ENCODE peak calls at places on chromosome 20, in seven cellular contexts. I, R, X, T, C, Y and M are unnamed samples.
A peak's percentile ranks its signal among the peaks of the same experiment; 100 is the strongest.

GRCh38 chr20:32483351-32484220 is 101.5 kb downstream of the NOL4L start:
- DNase-seq in I (peak; percentile 63), R (peak; percentile 65), X (peak; percentile 3), C (peak; percentile 85), Y (peak; percentile 96), T (peak; percentile 93), M (peak; percentile 96)

GRCh38 chr20:59214083-59214482 is 50.5 kb downstream of the ZNF831 start:
- DNase-seq in X (no peak), T (no peak), C (no peak), Y (no peak), R (no peak), I (no peak), M (no peak)

GRCh38 chr20:38222231-38222922 is 38.2 kb downstream of the KIAA1755 start:
- DNase-seq in X (peak; percentile 36), I (peak; percentile 54), Y (peak; percentile 89), R (peak; percentile 83), C (peak; percentile 69), T (peak; percentile 83), M (peak; percentile 79)

GRCh38 chr20:7379621-7380220 is 560.5 kb downstream of the HAO1 start:
- DNase-seq in R (peak; percentile 69), Y (no peak), I (no peak), X (no peak), C (peak; percentile 42), T (no peak), M (no peak)

GRCh38 chr20:31517373-31517772 is 3.1 kb downstream of the HM13 start:
- DNase-seq in Y (peak; percentile 89), X (peak; percentile 41), C (peak; percentile 89), R (peak; percentile 73), T (peak; percentile 49), I (no peak), M (peak; percentile 71)

GRCh38 chr20:52761867-52762266 is 210.3 kb upstream of the TSHZ2 start:
- DNase-seq in C (peak; percentile 18), X (no peak), R (no peak), Y (no peak), I (no peak), T (no peak), M (peak; percentile 13)

GRCh38 chr20:57507477-57507876 is 17.5 kb downstream of the CTCFL start:
- DNase-seq in C (peak; percentile 44), I (no peak), T (no peak), X (no peak), R (peak; percentile 74), Y (no peak), M (no peak)

GRCh38 chr20:3651204-3651970 is 11.8 kb downstream of the GFRA4 start:
- DNase-seq in C (no peak), Y (no peak), X (no peak), I (peak; percentile 14), T (no peak), R (no peak), M (no peak)

GRCh38 chr20:53194891-53195290 is 222.7 kb downstream of the TSHZ2 start:
- DNase-seq in T (no peak), X (no peak), Y (no peak), R (no peak), C (no peak), I (no peak), M (no peak)

GRCh38 chr20:25280051-25280573 is 32.2 kb downstream of the PYGB start:
- DNase-seq in C (no peak), I (no peak), R (no peak), T (no peak), X (no peak), Y (no peak), M (no peak)

GRCh38 chr20:18588554-18589043 is 745 bp downstream of the DTD1 start:
- DNase-seq in C (no peak), Y (peak; percentile 50), T (peak; percentile 58), X (no peak), R (no peak), I (no peak), M (no peak)

GRCh38 chr20:41627001-41627400 is 8.8 kb upstream of the CHD6 start:
- DNase-seq in T (no peak), R (no peak), I (no peak), C (no peak), Y (no peak), X (no peak), M (no peak)

GRCh38 chr20:52972965-52973819 is 1.0 kb downstream of the TSHZ2 start:
- DNase-seq in R (no peak), T (peak; percentile 60), Y (peak; percentile 73), I (peak; percentile 20), C (peak; percentile 56), X (no peak), M (peak; percentile 40)

GRCh38 chr20:47222728-47223127 is 133.8 kb downstream of the ZMYND8 start:
- DNase-seq in Y (no peak), T (no peak), X (no peak), R (no peak), C (no peak), I (no peak), M (no peak)

DNA sequence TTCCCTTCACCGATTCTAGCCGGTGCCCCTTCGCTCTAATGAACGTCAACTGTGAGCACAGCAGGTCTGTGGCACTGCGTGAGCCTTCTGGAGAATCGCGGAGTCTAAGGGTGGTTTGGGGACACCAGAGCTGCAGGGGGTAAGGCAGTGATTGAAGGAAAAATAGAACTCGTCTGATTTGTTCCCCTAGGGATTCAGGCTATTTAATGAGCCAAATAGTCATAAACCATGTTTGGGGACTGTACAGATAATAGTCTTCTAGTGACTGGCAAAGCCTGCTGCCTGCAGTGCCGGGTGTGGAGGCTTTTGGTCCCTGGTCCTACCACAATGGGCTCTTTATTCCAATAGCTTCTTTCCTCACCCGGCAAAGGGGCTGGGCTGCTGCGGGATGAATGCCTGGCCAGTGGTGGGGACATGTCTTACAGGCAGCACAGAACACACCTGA is 11.1 kb upstream of the NTSR1 start:
- DNase-seq in T (no peak), Y (no peak), X (no peak), C (no peak), R (no peak), I (no peak), M (no peak)
- TF ChIP-seq EZH2 in T (no peak), Y (no peak), X (no peak), C (no peak), R (no peak), I (no peak), M (no peak)

GRCh38 chr20:45547206-45547770 is at the start of gene EPPIN:
- DNase-seq in R (no peak), I (no peak), T (no peak), C (no peak), X (no peak), Y (no peak), M (no peak)

GRCh38 chr20:45548410-45548809 is 1.2 kb upstream of the EPPIN start:
- DNase-seq in Y (no peak), I (no peak), X (no peak), R (no peak), C (no peak), T (no peak), M (no peak)

GRCh38 chr20:45550765-45551164 is 3.6 kb upstream of the EPPIN start:
- DNase-seq in Y (no peak), T (no peak), C (no peak), I (no peak), X (no peak), R (no peak), M (no peak)

GRCh38 chr20:45545351-45545750 is 1.9 kb downstream of the EPPIN start:
- DNase-seq in C (no peak), I (no peak), T (no peak), Y (no peak), R (no peak), X (no peak), M (no peak)

DNA sequence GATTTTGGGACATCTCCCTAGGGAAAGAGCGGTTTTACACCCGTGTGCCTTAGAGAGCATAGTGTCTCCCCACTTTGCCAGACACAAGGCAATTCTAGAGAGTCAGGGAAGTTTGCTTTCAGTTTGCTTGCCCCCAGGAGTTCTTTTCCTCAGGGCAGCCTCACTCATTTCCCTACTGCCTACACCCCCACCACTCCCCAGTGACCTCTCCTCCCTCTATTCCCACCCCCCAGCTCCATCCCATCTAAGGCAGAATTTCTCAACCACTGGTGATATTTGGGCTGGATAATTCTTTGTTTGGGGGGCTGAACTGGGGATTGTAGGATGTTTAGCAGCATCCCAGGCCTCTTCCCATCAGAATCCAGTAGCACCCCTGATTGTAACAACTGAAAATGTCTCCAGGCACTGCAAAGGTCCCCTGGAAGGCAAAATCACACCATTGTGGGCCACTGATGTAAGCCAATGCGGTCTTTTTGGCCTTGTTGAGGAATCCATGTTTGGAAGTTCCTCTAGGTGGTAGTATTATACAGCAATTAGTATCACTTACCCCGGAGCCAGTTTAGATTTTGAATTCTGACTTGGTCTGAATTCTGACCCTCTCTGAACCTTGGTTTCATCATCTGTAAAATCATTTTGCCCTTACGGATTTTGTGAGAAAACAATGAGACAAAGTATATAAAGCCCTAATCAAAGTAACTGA is 1.3 kb downstream of the EPPIN start:
- DNase-seq in T (peak; percentile 70), Y (peak; percentile 82), I (peak; percentile 15), C (peak; percentile 75), X (peak; percentile 21), R (peak; percentile 67), M (peak; percentile 40)
- H2AFZ ChIP-seq in T (peak overlapping the region; percentile 52), Y (peak overlapping the region; percentile 39), I (no peak overlapping the region), C (no peak overlapping the region), X (no peak overlapping the region), R (no peak overlapping the region), M (no peak overlapping the region)

GRCh38 chr20:34704177-34705007 is at the start of gene TP53INP2:
- DNase-seq in I (peak; percentile 91), R (peak; percentile 63), Y (peak; percentile 96), X (peak; percentile 74), C (peak; percentile 98), T (peak; percentile 95), M (peak; percentile 96)

GRCh38 chr20:34703573-34704176 is 469 bp upstream of the TP53INP2 start:
- DNase-seq in I (peak; percentile 30), Y (peak; percentile 55), C (peak; percentile 58), T (peak; percentile 33), R (peak; percentile 48), X (no peak), M (peak; percentile 83)

GRCh38 chr20:34705008-34705382 is 851 bp downstream of the TP53INP2 start:
- DNase-seq in I (no peak), C (no peak), Y (no peak), R (no peak), X (no peak), T (peak; percentile 6), M (no peak)

GRCh38 chr20:34703061-34703572 is 1.0 kb upstream of the TP53INP2 start:
- DNase-seq in I (no peak), T (no peak), X (no peak), R (no peak), C (no peak), Y (no peak), M (no peak)

DNA sequence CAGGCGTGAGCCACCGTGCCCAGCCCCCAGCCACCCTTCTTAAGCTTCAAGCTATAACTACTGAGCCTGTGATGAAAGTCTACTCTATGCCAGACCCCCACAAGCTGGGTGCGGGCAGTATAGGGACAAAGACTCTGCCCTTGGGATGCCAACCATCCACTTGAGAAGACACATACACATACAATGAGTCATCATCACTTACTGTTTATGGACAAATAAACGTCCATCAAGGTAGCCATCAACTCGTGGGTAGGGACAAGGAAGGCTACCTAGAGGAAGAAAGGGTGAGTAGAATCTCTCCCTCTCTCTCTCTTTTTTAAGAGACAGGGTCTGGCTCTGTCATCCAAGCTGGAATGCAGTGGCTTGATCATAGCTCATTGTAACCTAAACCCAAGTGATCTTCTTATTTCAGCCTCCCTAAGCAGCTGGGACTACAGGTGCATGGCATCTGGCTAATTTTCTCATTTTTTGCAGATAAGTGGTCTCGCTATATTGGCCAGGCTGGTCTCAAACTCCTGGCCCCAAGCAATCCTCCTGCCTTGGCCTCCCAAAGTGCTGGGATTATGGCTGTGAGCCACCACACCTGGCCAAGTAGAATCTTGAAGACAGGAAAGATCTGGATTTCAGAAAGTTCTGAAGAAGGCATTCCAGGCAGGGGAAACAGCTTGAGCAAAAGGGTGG is 2.6 kb upstream of the TP53INP2 start:
- DNase-seq in X (no peak), I (no peak), Y (no peak), T (no peak), C (no peak), R (peak; percentile 54), M (no peak)
- TF ChIP-seq EZH2phosphoT487 in X (no peak), I (no peak), Y (no peak), T (no peak), C (no peak), R (no peak), M (no peak)

GRCh38 chr20:21521596-21522478 is 8.0 kb upstream of the NKX2-2 start:
- DNase-seq in Y (peak; percentile 63), X (no peak), T (peak; percentile 67), R (no peak), C (no peak), I (no peak), M (no peak)
- TF ChIP-seq EZH2 in Y (peak; percentile 48), X (no peak), T (peak; percentile 99), R (peak; percentile 91), C (no peak), I (no peak), M (peak; percentile 89)